ENCODE peak calls at places on chromosome 10, in four cellular contexts. U is spleen, N is IMR-90, E is body of pancreas. D is an unnamed sample.

GRCh38 chr10:1809139-1809755 is 71.9 kb upstream of the ADARB2 start:
- DNase-seq in U (peak), N (no peak), E (no peak), D (no peak)

GRCh38 chr10:17744395-17744841 is 7.6 kb upstream of the TMEM236 start:
- DNase-seq in U (no peak), N (no peak), E (no peak), D (no peak)

GRCh38 chr10:68684413-68684812 is 36.6 kb upstream of the CCAR1 start:
- DNase-seq in U (no peak), N (no peak), E (no peak), D (no peak)

GRCh38 chr10:64385355-64385754 is 864.2 kb downstream of the REEP3 start:
- DNase-seq in U (no peak), N (no peak), E (no peak), D (no peak)

GRCh38 chr10:113403900-113404299 is 149.0 kb upstream of the HABP2 start:
- DNase-seq in U (no peak), N (no peak), E (no peak), D (no peak)

GRCh38 chr10:113305871-113306270 is 247.0 kb upstream of the HABP2 start:
- DNase-seq in U (no peak), N (peak), E (no peak), D (no peak)

GRCh38 chr10:48205918-48206317 is 68.6 kb downstream of the FRMPD2 start:
- DNase-seq in U (no peak), N (no peak), E (no peak), D (no peak)

GRCh38 chr10:12742776-12743175 is 258.7 kb downstream of the CCDC3 start:
- DNase-seq in U (no peak), N (no peak), E (no peak), D (no peak)

GRCh38 chr10:124708922-124709520 is 35.2 kb downstream of the FAM53B start:
- DNase-seq in U (peak), N (no peak), E (no peak), D (no peak)

GRCh38 chr10:60527676-60528075 is 138.0 kb upstream of the ANK3 start:
- DNase-seq in U (no peak), N (no peak), E (no peak), D (no peak)

GRCh38 chr10:128570596-128570995 is 444.4 kb upstream of the MKI67 start:
- DNase-seq in U (no peak), N (no peak), E (no peak), D (no peak)

GRCh38 chr10:120574986-120575385 is 118.0 kb downstream of the PLPP4 start:
- DNase-seq in U (no peak), N (no peak), E (no peak), D (no peak)

GRCh38 chr10:1377231-1377630 is 321.0 kb downstream of the WDR37 start:
- DNase-seq in U (no peak), N (no peak), E (no peak), D (no peak)

GRCh38 chr10:44460499-44460898 is 75.6 kb upstream of the CXCL12 start:
- DNase-seq in U (no peak), N (no peak), E (no peak), D (no peak)

GRCh38 chr10:102776779-102777417 is 33.1 kb downstream of the WBP1L start:
- DNase-seq in U (no peak), N (peak), E (peak), D (peak)

GRCh38 chr10:124717911-124718734 is 26.1 kb downstream of the FAM53B start:
- DNase-seq in U (peak), N (no peak), E (no peak), D (peak)

GRCh38 chr10:22293747-22294404 is 22.3 kb upstream of the COMMD3 start:
- DNase-seq in U (no peak), N (no peak), E (no peak), D (no peak)

GRCh38 chr10:68297264-68297663 is 34.6 kb upstream of the HNRNPH3 start:
- DNase-seq in U (no peak), N (no peak), E (no peak), D (no peak)

GRCh38 chr10:49599546-49599945 is 10.6 kb upstream of the SLC18A3 start:
- DNase-seq in U (no peak), N (no peak), E (no peak), D (no peak)

GRCh38 chr10:61627266-61627665 is 35.5 kb upstream of the CABCOCO1 start:
- DNase-seq in U (no peak), N (peak), E (no peak), D (no peak)

GRCh38 chr10:33134011-33134751 is 176.2 kb upstream of the ITGB1 start:
- DNase-seq in U (no peak), N (peak), E (peak), D (no peak)

GRCh38 chr10:78905940-78906308 is 162.8 kb upstream of the ZMIZ1 start:
- DNase-seq in U (peak), N (no peak), E (peak), D (no peak)

GRCh38 chr10:95295031-95295755 is 4.4 kb upstream of the PDLIM1 start:
- DNase-seq in U (peak), N (peak), E (peak), D (peak)

GRCh38 chr10:112375721-112376577 is 2.0 kb downstream of the ACSL5 start:
- DNase-seq in U (peak), N (peak), E (peak), D (peak)

GRCh38 chr10:100654835-100655759 is 90.3 kb upstream of the PAX2 start:
- DNase-seq in U (peak), N (no peak), E (no peak), D (no peak)

GRCh38 chr10:5775705-5776104 is 37.5 kb downstream of the GDI2 start:
- DNase-seq in U (peak), N (no peak), E (no peak), D (no peak)

GRCh38 chr10:29980084-29980483 is 79.3 kb downstream of the JCAD start:
- DNase-seq in U (no peak), N (no peak), E (peak), D (peak)

GRCh38 chr10:88108115-88108610 is 244.7 kb downstream of the PTEN start:
- DNase-seq in U (no peak), N (no peak), E (no peak), D (no peak)

GRCh38 chr10:30534465-30535144 is 94.9 kb downstream of the LYZL2 start:
- DNase-seq in U (peak), N (peak), E (peak), D (peak)

GRCh38 chr10:12589271-12589670 is 239.9 kb downstream of the CAMK1D start:
- DNase-seq in U (no peak), N (no peak), E (no peak), D (no peak)

GRCh38 chr10:126387041-126387908 is 1.0 kb downstream of the ADAM12 start:
- DNase-seq in U (no peak), N (peak), E (peak), D (peak)

DNA sequence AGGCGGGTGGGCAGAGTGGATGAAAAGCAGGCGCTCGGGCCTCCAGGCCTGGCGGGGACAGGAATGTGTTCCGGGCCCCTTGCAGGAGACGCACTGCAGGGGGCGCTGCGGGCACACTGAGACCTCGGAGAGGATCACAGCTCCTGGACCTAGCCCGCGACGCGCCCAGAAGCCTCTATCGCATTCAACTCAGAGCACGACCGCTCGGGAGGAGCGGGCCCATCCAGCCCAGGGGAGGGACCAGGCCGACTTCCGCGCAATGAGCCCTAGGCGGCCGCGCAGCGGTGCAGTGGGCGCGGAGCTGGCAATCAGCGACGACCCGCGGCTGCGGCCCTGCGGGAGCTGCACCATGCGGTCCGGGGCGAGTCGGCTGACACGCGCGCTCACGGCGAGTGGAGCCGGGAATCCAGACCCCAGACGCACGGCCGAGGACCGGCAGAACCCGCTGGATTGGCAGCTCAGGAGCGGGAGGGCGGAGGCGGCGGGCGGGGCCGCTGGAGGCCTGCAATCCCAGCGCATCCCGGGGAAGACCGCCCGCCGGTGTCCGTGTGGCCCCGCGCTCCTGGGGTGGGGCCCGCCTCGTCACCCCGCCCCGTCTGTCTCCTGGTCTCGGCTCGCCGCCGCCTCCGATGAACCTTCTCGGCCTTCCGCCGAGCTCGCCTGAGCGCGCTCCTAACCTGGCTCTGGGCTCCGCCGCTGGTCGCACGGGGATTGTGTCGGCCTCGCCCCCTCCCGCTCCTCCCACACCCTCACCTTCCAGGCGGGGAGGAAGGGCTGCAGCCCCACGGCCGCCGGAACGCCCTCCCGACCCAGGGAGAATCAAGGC is 33.5 kb upstream of the GRID1 start:
- DNase-seq in U (peak), N (peak), E (peak), D (peak)
- TF ChIP-seq POLR2A in U (no peak), N (peak), E (peak), D (no peak)

DNA sequence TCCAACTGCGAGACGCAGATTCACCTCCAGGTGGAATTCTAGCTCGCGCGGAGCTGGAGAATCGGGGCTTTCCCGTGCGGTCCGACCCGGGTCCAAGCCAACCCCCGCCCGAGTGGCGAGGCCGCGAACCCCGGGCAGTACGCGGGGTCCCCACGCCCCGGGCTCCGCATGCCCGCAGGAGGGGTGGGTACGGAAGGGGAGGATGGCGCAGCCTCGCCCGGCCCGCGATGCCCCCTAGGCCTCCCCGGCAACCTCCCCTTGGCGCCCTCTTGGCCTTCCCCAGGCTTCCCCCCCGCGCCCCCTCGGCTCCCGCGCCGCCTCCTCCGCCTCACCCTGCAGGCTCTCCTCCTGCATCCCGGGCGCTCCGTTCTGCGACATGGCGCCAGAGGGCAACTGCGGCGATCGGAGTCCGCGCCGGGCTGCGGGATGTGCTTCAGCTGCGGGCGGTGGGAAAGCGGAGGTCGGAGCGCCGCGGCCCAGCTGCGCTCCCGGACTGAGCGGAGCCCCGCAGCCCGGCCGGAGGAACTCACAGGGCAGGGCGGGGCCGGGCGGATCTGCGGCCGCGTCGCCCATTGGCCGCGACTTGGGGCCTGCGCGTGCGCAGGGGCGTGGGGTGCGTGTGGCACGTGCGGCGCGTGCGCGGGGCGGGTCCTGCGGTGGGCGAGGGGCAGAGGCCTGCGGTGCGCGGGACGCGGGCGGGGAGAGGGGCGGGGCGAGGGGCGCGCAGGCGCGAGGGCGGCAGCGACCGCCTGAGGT is at the start of gene BNIP3:
- DNase-seq in U (peak), N (peak), E (peak), D (peak)
- TF ChIP-seq POLR2A in U (no peak), N (peak), E (peak), D (peak)

GRCh38 chr10:11177926-11178453 is 160.3 kb downstream of the CELF2 start:
- DNase-seq in U (peak), N (no peak), E (no peak), D (no peak)

GRCh38 chr10:11179231-11180105 is 161.8 kb downstream of the CELF2 start:
- DNase-seq in U (no peak), N (no peak), E (no peak), D (no peak)

GRCh38 chr10:11176746-11177145 is 159.1 kb downstream of the CELF2 start:
- DNase-seq in U (no peak), N (no peak), E (no peak), D (no peak)

GRCh38 chr10:11180228-11180627 is 162.6 kb downstream of the CELF2 start:
- DNase-seq in U (peak), N (no peak), E (no peak), D (peak)

DNA sequence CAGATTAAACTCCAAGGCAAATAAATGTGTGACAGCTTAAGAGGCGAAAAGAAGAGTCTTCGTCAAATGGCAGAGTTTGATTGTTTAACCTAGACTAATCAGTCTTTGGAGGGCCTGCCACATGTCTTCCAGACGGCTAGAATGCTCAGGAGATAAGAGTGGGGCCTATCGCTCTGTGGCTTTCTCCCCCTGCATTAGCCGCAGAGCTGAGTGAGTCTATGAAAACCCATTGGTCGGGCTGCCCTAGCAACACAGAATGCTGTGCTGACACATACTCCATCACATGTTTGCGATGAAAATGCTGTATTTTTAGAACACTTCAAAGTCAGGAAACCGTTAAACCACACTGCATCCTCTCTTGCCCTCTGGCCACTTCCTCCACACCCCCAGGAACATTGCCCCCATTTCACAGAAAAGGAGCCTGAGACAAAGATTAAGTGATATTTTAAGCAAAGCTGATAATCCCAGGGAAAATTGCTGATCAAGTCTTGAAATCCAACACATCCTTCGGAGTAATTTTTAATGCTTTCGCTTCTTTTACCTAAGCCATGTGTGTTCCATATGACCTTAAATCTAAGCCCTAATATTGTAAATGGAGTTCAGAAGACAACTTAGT is 161.0 kb downstream of the CELF2 start:
- DNase-seq in U (peak), N (peak), E (no peak), D (peak)
- TF ChIP-seq POLR2A in U (no peak), N (no peak), E (no peak), D (peak)

GRCh38 chr10:70816220-70816894 is 609 bp downstream of the SGPL1 start:
- DNase-seq in U (peak), N (peak), E (peak), D (peak)

GRCh38 chr10:70811881-70812280 is 3.9 kb upstream of the SGPL1 start:
- DNase-seq in U (no peak), N (no peak), E (no peak), D (no peak)

GRCh38 chr10:70814126-70814525 is 1.6 kb upstream of the SGPL1 start:
- DNase-seq in U (no peak), N (no peak), E (no peak), D (no peak)

GRCh38 chr10:70812814-70813213 is 2.9 kb upstream of the SGPL1 start:
- DNase-seq in U (no peak), N (no peak), E (no peak), D (no peak)

DNA sequence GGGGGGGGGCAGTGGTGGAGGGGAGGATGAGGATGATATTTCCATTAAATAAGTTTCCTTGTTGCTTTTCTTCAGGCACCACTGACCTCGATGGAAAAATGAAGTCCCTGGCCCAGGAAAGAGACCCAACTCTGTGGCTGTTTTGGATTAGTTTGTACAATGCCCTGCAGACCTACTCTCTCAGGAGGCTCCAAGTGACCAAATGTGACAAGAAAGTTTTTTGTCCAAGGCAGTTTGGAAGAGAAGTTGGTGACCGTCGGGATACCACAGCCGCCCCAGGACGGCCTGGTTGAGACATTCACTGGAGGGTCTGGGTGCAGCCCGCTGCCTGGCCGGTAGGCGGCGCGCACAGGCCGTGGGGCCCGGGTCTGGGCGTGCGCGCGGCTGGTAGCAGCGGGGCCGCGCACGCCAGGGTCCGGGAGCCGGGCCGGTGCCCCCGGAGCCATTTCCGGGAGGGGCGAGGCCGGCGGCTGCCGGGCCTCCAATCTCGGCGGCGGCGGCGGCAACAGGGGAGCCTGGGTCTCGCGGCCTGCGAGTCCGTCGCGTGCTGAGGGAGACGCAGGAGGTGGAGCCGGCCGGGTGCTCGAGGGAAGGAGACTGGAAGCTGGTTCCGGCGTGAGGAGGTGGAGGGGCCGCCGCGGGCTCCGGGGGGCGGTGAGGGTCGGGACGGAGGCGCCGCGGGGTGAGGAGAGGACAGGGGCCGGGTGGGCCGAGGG is at the start of gene SGPL1:
- DNase-seq in U (peak), N (peak), E (peak), D (peak)
- TF ChIP-seq POLR2A in U (no peak), N (peak), E (peak), D (no peak)